ENCODE peak calls at places on chromosomes 4 and X, in ten cellular contexts. O, C, L, M, J, R, G, X, U and F are unnamed samples.

GRCh38 chr4:169248645-169249044 is 22.1 kb downstream of the SH3RF1 start:
- DNase-seq in O (no peak), C (no peak), L (no peak), M (no peak), J (no peak), R (no peak), G (no peak), X (no peak), U (no peak), F (peak; percentile 61)

GRCh38 chr4:5955201-5955821 is 62.4 kb upstream of the CRMP1 start:
- DNase-seq in O (no peak), C (no peak), L (no peak), M (no peak), J (no peak), R (no peak), G (peak; percentile 50), X (no peak), U (no peak), F (no peak)

GRCh38 chr4:135124196-135124595 is 922.6 kb upstream of the PABPC4L start:
- DNase-seq in O (no peak), C (no peak), L (no peak), M (no peak), J (no peak), R (no peak), G (no peak), X (no peak), U (no peak), F (no peak)

GRCh38 chr4:82801910-82802521 is 3.4 kb upstream of the SCD5 start:
- DNase-seq in O (peak; percentile 30), C (no peak), L (peak; percentile 51), M (no peak), J (no peak), R (peak; percentile 59), G (no peak), X (no peak), U (peak; percentile 28), F (no peak)

GRCh38 chrX:120029354-120029753 is 48.1 kb downstream of the RHOXF2B start:
- DNase-seq in O (peak; percentile 65), C (no peak), L (no peak), M (no peak), J (no peak), R (no peak), G (no peak), X (no peak), U (no peak), F (no peak)

GRCh38 chrX:154370300-154370881 is 4.0 kb downstream of the FLNA start:
- DNase-seq in O (no peak), C (no peak), L (peak; percentile 50), M (no peak), J (no peak), R (peak; percentile 47), G (no peak), X (no peak), U (no peak), F (peak; percentile 42)

GRCh38 chrX:150848914-150849365 is 49.5 kb downstream of the CD99L2 start:
- DNase-seq in O (peak; percentile 86), C (no peak), L (peak; percentile 29), M (no peak), J (no peak), R (no peak), G (peak; percentile 56), X (no peak), U (no peak), F (no peak)

GRCh38 chrX:68354869-68355628 is 78.2 kb downstream of the OPHN1 start:
- DNase-seq in O (no peak), C (no peak), L (no peak), M (no peak), J (no peak), R (no peak), G (no peak), X (no peak), U (no peak), F (no peak)

GRCh38 chr4:80767944-80768343 is 262.6 kb upstream of the BMP3 start:
- DNase-seq in O (no peak), C (no peak), L (no peak), M (no peak), J (no peak), R (no peak), G (no peak), X (no peak), U (no peak), F (no peak)

GRCh38 chr4:21819086-21819485 is 129.5 kb downstream of the KCNIP4 start:
- DNase-seq in O (no peak), C (no peak), L (peak; percentile 70), M (no peak), J (no peak), R (peak; percentile 63), G (no peak), X (no peak), U (no peak), F (peak; percentile 3)

GRCh38 chrX:154411981-154412340 is 622 bp downstream of the TAFAZZIN start:
- DNase-seq in O (peak; percentile 71), C (peak; percentile 60), L (peak; percentile 54), M (no peak), J (no peak), R (peak; percentile 35), G (peak; percentile 88), X (no peak), U (peak; percentile 76), F (peak; percentile 77)

GRCh38 chr4:76301068-76301774 is 5.3 kb upstream of the STBD1 start:
- DNase-seq in O (peak; percentile 91), C (no peak), L (peak; percentile 48), M (no peak), J (peak; percentile 62), R (peak; percentile 83), G (no peak), X (no peak), U (no peak), F (no peak)

GRCh38 chr4:75514949-75515612 is 808 bp downstream of the THAP6 start:
- DNase-seq in O (peak; percentile 18), C (no peak), L (no peak), M (no peak), J (no peak), R (no peak), G (no peak), X (no peak), U (no peak), F (no peak)

GRCh38 chrX:48560681-48561080 is 13.6 kb upstream of the RBM3 start:
- DNase-seq in O (no peak), C (no peak), L (no peak), M (no peak), J (no peak), R (no peak), G (no peak), X (no peak), U (no peak), F (no peak)

GRCh38 chr4:4858527-4858926 is 938 bp upstream of the MSX1 start:
- DNase-seq in O (no peak), C (no peak), L (no peak), M (no peak), J (no peak), R (no peak), G (peak; percentile 8), X (no peak), U (no peak), F (no peak)

DNA sequence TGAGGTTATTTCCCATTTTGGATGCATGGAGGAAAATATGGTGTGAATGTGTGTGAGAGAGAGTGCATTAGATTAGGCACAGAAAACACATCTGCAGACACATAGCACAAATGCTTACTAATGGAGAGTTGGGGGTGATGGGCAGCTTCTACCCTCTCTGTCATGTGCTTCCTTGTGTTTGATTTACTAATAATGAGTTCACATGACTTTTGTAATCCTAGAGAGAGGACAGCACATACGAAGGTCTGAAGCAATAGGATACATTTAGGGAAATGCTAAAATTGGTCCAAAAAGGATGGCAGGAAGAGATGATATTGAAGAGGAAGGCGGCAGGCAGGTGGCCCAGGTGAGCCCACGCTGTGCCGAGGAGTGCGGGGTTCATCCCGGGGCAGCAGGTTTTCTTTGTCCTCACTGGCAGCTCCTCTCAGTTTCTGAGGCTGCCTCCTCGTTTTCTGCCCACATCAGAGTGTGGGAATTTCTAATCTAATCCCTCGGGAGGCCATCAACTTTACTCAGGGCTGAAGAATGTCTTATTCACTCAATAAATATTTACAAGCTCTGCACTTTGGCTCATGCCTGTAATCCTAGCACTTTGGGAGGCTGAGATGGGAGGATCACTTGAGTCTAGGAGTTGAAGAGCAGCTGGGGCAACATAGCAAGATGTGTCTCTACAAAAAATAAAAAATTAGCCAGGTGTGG is 15.9 kb upstream of the MAP9 start:
- DNase-seq in O (no peak), C (no peak), L (peak; percentile 88), M (no peak), J (peak; percentile 47), R (peak; percentile 78), G (no peak), X (no peak), U (no peak), F (no peak)
- H3K4me3 ChIP-seq in O (no peak overlapping the region), C (no peak overlapping the region), L (no peak overlapping the region), M (no peak overlapping the region), J (no peak overlapping the region), R (no peak overlapping the region), G (no peak overlapping the region), X (no peak overlapping the region), U (no peak overlapping the region), F (no peak overlapping the region)

GRCh38 chr4:87029356-87029755 is 94.5 kb downstream of the AFF1 start:
- DNase-seq in O (no peak), C (no peak), L (no peak), M (no peak), J (no peak), R (no peak), G (no peak), X (no peak), U (peak; percentile 67), F (no peak)
- H3K4me3 ChIP-seq in O (no peak overlapping the region), C (no peak overlapping the region), L (no peak overlapping the region), M (no peak overlapping the region), J (no peak overlapping the region), R (no peak overlapping the region), G (no peak overlapping the region), X (no peak overlapping the region), U (no peak overlapping the region), F (no peak overlapping the region)

GRCh38 chrX:129523076-129524055 is at the start of gene SMARCA1:
- DNase-seq in O (no peak), C (no peak), L (peak; percentile 75), M (no peak), J (no peak), R (peak; percentile 70), G (peak; percentile 68), X (no peak), U (peak; percentile 28), F (peak; percentile 58)
- H3K4me3 ChIP-seq in O (no peak within 1 kb of the TSS), C (peak within 1 kb of the TSS; percentile 45), L (peak within 1 kb of the TSS; percentile 59), M (peak within 1 kb of the TSS; percentile 61), J (peak within 1 kb of the TSS; percentile 87), R (peak within 1 kb of the TSS; percentile 78), G (peak within 1 kb of the TSS; percentile 63), X (peak within 1 kb of the TSS; percentile 75), U (peak within 1 kb of the TSS; percentile 91), F (peak within 1 kb of the TSS; percentile 53)

DNA sequence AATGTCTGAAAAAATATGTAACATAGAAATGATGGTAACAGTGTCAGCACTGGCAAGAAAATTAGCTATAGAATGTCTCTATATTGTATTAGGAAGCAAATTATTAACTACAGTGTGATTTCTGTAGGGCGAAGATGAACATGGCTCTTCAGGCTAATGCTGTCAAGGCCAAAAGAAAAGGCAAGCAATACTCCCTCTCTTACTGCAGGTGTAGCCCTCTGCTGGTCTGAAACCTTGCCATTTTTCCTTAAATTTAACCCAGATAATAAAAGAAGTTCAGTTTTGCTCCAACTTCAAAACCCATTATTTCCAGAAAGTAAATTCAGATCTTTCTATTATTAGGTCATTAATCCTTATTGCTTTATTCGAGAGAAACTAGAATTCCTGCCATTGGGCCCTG is 215.9 kb downstream of the LRBA start:
- DNase-seq in O (no peak), C (no peak), L (no peak), M (no peak), J (no peak), R (peak; percentile 9), G (no peak), X (no peak), U (no peak), F (no peak)
- H3K4me3 ChIP-seq in O (no peak overlapping the region), C (no peak overlapping the region), L (no peak overlapping the region), M (no peak overlapping the region), J (no peak overlapping the region), R (no peak overlapping the region), G (no peak overlapping the region), X (no peak overlapping the region), U (no peak overlapping the region), F (no peak overlapping the region)